ENCODE peak calls at places on chromosomes 1 and 21, in eight cellular contexts. T is fibroblast of lung, O is lung, G is tibial artery, P is PC-9, X is sigmoid colon, J is mucosa of descending colon, C is IMR-90. Z is an unnamed sample. For H3K4me1, the result is how much of the 10 kb centered on the place peaks cover.

GRCh38 chr1:24925082-24925779 is 4.8 kb downstream of the RUNX3 start:
- DNase-seq in T (no peak), O (no peak), G (no peak), P (no peak), X (no peak), J (no peak), C (no peak), Z (peak)

GRCh38 chr1:41802532-41803501 is 115.9 kb downstream of the HIVEP3 start:
- DNase-seq in T (no peak), O (peak), G (peak), P (no peak), X (peak), J (peak), C (no peak), Z (no peak)

GRCh38 chr1:24415910-24416665 is 486 bp downstream of the NIPAL3 start:
- DNase-seq in T (peak), O (no peak), G (no peak), P (peak), X (no peak), J (peak), C (peak), Z (peak)

GRCh38 chr1:204721378-204722041 is 36.0 kb upstream of the LRRN2 start:
- DNase-seq in T (no peak), O (no peak), G (no peak), P (no peak), X (peak), J (no peak), C (no peak), Z (no peak)

GRCh38 chr1:206723500-206724472 is 39.1 kb downstream of the MAPKAPK2 start:
- DNase-seq in T (peak), O (peak), G (peak), P (peak), X (peak), J (no peak), C (peak), Z (no peak)

GRCh38 chr1:93600663-93601062 is 81.0 kb downstream of the BCAR3 start:
- DNase-seq in T (no peak), O (no peak), G (peak), P (no peak), X (peak), J (no peak), C (no peak), Z (no peak)

GRCh38 chr1:19047373-19047772 is 90.9 kb upstream of the IFFO2 start:
- DNase-seq in T (no peak), O (no peak), G (no peak), P (no peak), X (no peak), J (no peak), C (no peak), Z (no peak)

GRCh38 chr1:107897428-107898339 is 67.3 kb downstream of the VAV3 start:
- DNase-seq in T (no peak), O (no peak), G (no peak), P (no peak), X (no peak), J (no peak), C (no peak), Z (peak)

GRCh38 chr1:3402258-3403010 is 52.0 kb upstream of the ARHGEF16 start:
- DNase-seq in T (peak), O (no peak), G (no peak), P (peak), X (no peak), J (no peak), C (no peak), Z (no peak)

GRCh38 chr1:36858981-36859380 is 175.3 kb downstream of the GRIK3 start:
- DNase-seq in T (no peak), O (no peak), G (no peak), P (no peak), X (no peak), J (no peak), C (no peak), Z (no peak)

GRCh38 chr1:55504306-55504706 is 289.1 kb upstream of the USP24 start:
- DNase-seq in T (peak), O (no peak), G (no peak), P (no peak), X (no peak), J (peak), C (no peak), Z (no peak)

GRCh38 chr1:172239894-172240293 is 180.6 kb upstream of the C1orf105 start:
- DNase-seq in T (no peak), O (peak), G (no peak), P (no peak), X (no peak), J (no peak), C (no peak), Z (no peak)

GRCh38 chr1:31699341-31699891 is 4.4 kb downstream of the COL16A1 start:
- DNase-seq in T (no peak), O (no peak), G (no peak), P (no peak), X (no peak), J (no peak), C (no peak), Z (peak)

GRCh38 chr21:32298148-32298559 is 501 bp upstream of the MRAP start:
- DNase-seq in T (no peak), O (no peak), G (no peak), P (no peak), X (no peak), J (no peak), C (peak), Z (no peak)

GRCh38 chr1:3775498-3776230 is 3.1 kb downstream of the SMIM1 start:
- DNase-seq in T (peak), O (peak), G (no peak), P (no peak), X (no peak), J (peak), C (peak), Z (peak)

GRCh38 chr1:229452956-229453801 is 19.3 kb upstream of the ACTA1 start:
- DNase-seq in T (peak), O (no peak), G (no peak), P (no peak), X (no peak), J (no peak), C (peak), Z (no peak)

GRCh38 chr1:162861101-162861500 is at the start of gene CCDC190:
- DNase-seq in T (peak), O (no peak), G (peak), P (no peak), X (no peak), J (no peak), C (no peak), Z (no peak)

GRCh38 chr1:17097125-17097524 is 22.1 kb downstream of the PADI2 start:
- DNase-seq in T (no peak), O (no peak), G (no peak), P (no peak), X (no peak), J (no peak), C (no peak), Z (no peak)

GRCh38 chr1:77398115-77398514 is 116.3 kb downstream of the AK5 start:
- DNase-seq in T (no peak), O (no peak), G (no peak), P (no peak), X (no peak), J (no peak), C (no peak), Z (no peak)

GRCh38 chr1:1510912-1511532 is 940 bp upstream of the ATAD3A start:
- DNase-seq in T (peak), O (peak), G (no peak), P (peak), X (no peak), J (no peak), C (peak), Z (no peak)

GRCh38 chr1:205519541-205520131 is 15.2 kb downstream of the CDK18 start:
- DNase-seq in T (no peak), O (no peak), G (no peak), P (no peak), X (peak), J (no peak), C (no peak), Z (no peak)

GRCh38 chr1:245197121-245197520 is 42.3 kb downstream of the KIF26B start:
- DNase-seq in T (no peak), O (no peak), G (no peak), P (no peak), X (no peak), J (no peak), C (no peak), Z (no peak)

GRCh38 chr1:203351037-203351625 is at the start of gene FMOD:
- DNase-seq in T (peak), O (peak), G (peak), P (no peak), X (peak), J (peak), C (peak), Z (no peak)

GRCh38 chr1:93374334-93375106 is 28.8 kb downstream of the DR1 start:
- DNase-seq in T (no peak), O (no peak), G (no peak), P (peak), X (no peak), J (no peak), C (no peak), Z (no peak)

GRCh38 chr1:113812661-113813135 is 422 bp upstream of the RSBN1 start:
- DNase-seq in T (no peak), O (no peak), G (no peak), P (no peak), X (no peak), J (peak), C (no peak), Z (peak)

GRCh38 chr1:40712405-40712944 is 21.0 kb downstream of the NFYC start:
- DNase-seq in T (no peak), O (no peak), G (no peak), P (no peak), X (no peak), J (no peak), C (no peak), Z (no peak)

GRCh38 chr1:40711465-40712404 is 20.2 kb downstream of the NFYC start:
- DNase-seq in T (peak), O (peak), G (no peak), P (peak), X (no peak), J (no peak), C (peak), Z (no peak)

GRCh38 chr1:40709100-40709801 is 17.7 kb downstream of the NFYC start:
- DNase-seq in T (peak), O (peak), G (peak), P (peak), X (peak), J (peak), C (peak), Z (peak)

GRCh38 chr1:40709802-40710278 is 18.3 kb downstream of the NFYC start:
- DNase-seq in T (no peak), O (no peak), G (no peak), P (no peak), X (no peak), J (no peak), C (no peak), Z (no peak)

DNA sequence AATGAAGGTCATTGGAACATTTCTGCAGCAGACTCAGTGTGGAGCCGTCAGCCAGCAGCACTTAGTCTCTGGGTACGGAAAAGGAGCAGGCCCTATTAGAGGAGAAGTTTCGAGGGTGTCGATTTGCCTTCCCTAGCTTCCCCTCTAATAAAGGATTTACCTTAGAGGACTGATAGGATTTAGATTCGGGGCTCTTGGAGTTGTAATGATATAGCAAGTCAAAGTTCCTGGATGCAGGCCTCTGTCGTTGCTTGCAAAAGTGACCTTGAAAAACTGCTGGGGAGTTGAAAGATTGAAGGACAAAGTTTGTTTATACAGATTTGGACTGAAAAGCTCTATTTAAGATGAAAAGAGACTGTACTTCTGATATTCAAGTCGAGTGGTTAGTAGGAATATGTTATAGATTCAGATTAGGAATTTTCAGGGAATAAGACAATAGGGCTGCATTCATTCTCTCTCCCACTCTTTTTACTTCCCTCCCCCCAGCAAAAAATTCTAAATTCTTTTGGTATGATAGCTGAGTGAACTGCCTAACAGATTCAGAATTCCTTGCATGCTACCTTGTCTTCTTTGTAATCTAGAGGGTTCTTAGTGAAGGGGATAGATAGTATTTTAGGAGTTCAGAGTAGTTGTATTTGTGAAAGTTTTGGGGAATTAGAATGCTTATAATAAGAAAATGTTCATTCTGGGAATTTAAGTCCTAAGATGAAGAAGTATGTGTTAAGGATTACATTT is 19.2 kb downstream of the NFYC start:
- DNase-seq in T (peak), O (no peak), G (no peak), P (no peak), X (no peak), J (no peak), C (no peak), Z (no peak)
- H3K4me1 ChIP-seq in T (under half), O (under half), G (under half), P (under half), X (half or more), J (under half), C (under half), Z (under half)

DNA sequence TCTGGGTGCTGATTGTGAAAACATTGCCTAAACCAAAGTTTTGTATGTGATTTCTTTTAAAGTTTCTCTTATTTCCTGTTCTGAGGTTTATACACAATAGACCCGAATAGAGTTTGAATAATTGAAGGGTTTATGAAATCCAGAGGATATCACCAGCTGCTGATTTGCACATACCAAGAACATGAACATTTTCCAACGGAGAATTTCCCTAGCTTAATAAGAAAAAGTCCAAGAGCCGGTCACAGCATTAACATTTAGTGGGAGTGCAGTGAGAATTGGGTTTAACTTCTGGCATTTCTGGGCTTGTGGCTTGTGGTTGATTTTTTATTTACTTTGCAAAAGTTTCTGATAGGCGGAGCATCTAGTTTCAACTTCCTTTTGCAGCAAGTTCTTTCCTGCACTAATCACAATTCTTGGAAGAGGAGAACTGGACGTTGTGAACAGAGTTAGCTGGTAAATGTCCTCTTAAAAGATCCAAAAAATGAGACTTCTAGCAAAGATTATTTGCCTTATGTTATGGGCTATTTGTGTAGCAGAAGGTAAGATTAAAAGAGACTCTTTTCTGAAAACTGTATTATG is at the start of gene CFH:
- DNase-seq in T (peak), O (no peak), G (no peak), P (no peak), X (no peak), J (no peak), C (peak), Z (peak)
- H3K4me3 ChIP-seq in T (peak), O (no peak), G (peak), P (no peak), X (peak), J (no peak), C (peak), Z (peak)

GRCh38 chr1:214660900-214661299 is 57.9 kb downstream of the CENPF start:
- DNase-seq in T (peak), O (no peak), G (no peak), P (no peak), X (peak), J (no peak), C (peak), Z (no peak)
- TF ChIP-seq CTCF in T (peak), O (no peak), G (no peak), P (peak), X (peak), J (no peak), C (peak), Z (no peak)

GRCh38 chr1:201496296-201496690 is 10.6 kb downstream of the CSRP1 start:
- DNase-seq in T (no peak), O (no peak), G (no peak), P (no peak), X (no peak), J (no peak), C (no peak), Z (no peak)
- H3K4me1 ChIP-seq in T (half or more), O (under half), G (half or more), P (under half), X (half or more), J (under half), C (half or more), Z (under half)

GRCh38 chr1:201376464-201377374 is 761 bp downstream of the TNNT2 start:
- DNase-seq in T (peak), O (no peak), G (no peak), P (no peak), X (no peak), J (peak), C (peak), Z (no peak)
- H3K4me3 ChIP-seq in T (no peak), O (no peak), G (no peak), P (no peak), X (no peak), J (no peak), C (no peak), Z (no peak)

DNA sequence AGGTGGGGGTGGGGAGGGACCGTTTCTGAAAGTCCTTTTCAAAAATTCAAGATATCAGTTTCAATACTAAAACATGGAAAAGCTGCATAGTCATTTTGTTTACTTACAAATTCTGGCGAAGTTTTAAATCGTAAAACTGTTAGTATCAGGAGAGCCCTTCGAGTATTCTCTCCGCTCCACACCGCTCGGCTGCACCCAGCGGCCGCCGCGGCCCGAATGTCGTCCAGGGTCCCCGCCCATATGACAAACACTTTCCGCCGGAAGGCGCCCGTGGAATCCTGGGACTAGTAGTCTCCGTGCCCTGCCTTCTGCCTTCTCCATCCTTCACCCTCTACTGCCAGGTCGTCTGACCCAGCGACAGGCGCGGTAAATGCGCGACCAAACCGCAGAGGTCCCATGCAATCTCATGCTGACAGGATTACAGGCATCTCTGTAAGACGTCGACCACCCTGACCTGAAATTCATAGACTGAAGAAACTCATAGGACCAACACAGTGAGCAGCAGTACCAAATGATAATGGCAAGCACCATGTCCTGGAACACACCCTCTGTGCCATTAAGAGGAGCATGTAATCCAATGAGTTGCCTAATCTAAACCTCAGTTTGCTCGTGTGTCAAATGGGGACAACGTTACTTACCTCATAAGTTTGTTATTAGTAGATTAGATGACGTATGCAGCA is at the start of gene TOR1AIP2:
- DNase-seq in T (peak), O (peak), G (peak), P (peak), X (peak), J (peak), C (peak), Z (peak)
- TF ChIP-seq CTCF in T (no peak), O (no peak), G (peak), P (no peak), X (no peak), J (no peak), C (peak), Z (peak)

GRCh38 chr1:228405200-228405978 is 1.2 kb downstream of the TRIM11 start:
- DNase-seq in T (no peak), O (no peak), G (peak), P (no peak), X (no peak), J (no peak), C (peak), Z (no peak)
- H3K4me1 ChIP-seq in T (under half), O (under half), G (under half), P (under half), X (under half), J (under half), C (under half), Z (half or more)

GRCh38 chr1:230713915-230714764 is at the start of gene AGT:
- DNase-seq in T (peak), O (peak), G (peak), P (peak), X (peak), J (peak), C (peak), Z (no peak)
- H3K4me3 ChIP-seq in T (no peak), O (no peak), G (peak), P (no peak), X (no peak), J (no peak), C (no peak), Z (no peak)

GRCh38 chr1:213457097-213457680 is 406.1 kb downstream of the RPS6KC1 start:
- DNase-seq in T (no peak), O (no peak), G (peak), P (no peak), X (no peak), J (no peak), C (no peak), Z (no peak)

GRCh38 chr1:213448360-213448759 is 397.3 kb downstream of the RPS6KC1 start:
- DNase-seq in T (no peak), O (no peak), G (no peak), P (no peak), X (no peak), J (no peak), C (no peak), Z (no peak)

GRCh38 chr1:213457733-213458132 is 406.7 kb downstream of the RPS6KC1 start:
- DNase-seq in T (peak), O (no peak), G (no peak), P (no peak), X (no peak), J (no peak), C (no peak), Z (no peak)

DNA sequence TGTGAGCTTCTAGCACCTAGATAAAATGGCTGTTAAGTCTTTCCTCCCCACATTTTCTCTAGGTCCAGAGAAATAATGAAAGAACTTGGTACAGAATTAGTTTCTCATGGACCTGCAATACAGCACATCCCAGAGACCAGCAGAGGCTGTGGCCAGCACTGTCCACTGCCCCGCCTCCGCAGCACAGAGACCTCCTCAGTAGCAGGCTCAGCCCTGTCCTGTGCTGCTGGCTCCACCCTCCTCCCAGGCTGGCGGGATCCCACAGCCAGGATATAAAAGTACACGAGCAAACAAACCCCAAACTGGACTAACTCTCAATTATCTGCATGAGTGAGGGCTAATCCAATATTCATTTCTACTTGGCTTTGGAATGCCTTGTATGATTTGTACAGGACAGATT is 401.5 kb downstream of the RPS6KC1 start:
- DNase-seq in T (no peak), O (no peak), G (no peak), P (no peak), X (no peak), J (no peak), C (no peak), Z (no peak)
- TF ChIP-seq CTCF in T (no peak), O (no peak), G (no peak), P (no peak), X (no peak), J (no peak), C (no peak), Z (no peak)

GRCh38 chr1:67746299-67746698 is 61.3 kb downstream of the GADD45A start:
- DNase-seq in T (peak), O (no peak), G (peak), P (no peak), X (no peak), J (no peak), C (no peak), Z (no peak)
- H3K4me1 ChIP-seq in T (under half), O (under half), G (half or more), P (under half), X (half or more), J (under half), C (under half), Z (under half)

Z was measured in DND-41.